ENCODE peak calls at places on chromosomes 6 and 20, in five cellular contexts. V is cardiac muscle cell, W is sigmoid colon, N is upper lobe of right lung, X is heart right ventricle. Q is an unnamed sample.

GRCh38 chr6:101887532-101887931 is 494.0 kb downstream of the GRIK2 start:
- DNase-seq in V (no peak), N (no peak), X (no peak), W (no peak), Q (no peak)

GRCh38 chr20:23889775-23890187 is 10.2 kb upstream of the CST5 start:
- DNase-seq in X (peak; percentile 16), N (no peak), W (no peak), V (peak; percentile 64), Q (no peak)

GRCh38 chr6:121503633-121504032 is 68.2 kb downstream of the GJA1 start:
- DNase-seq in N (no peak), V (peak; percentile 55), W (no peak), X (no peak), Q (no peak)

GRCh38 chr20:44967207-44967807 is 995 bp downstream of the STK4 start:
- DNase-seq in N (no peak), W (no peak), V (peak; percentile 26), X (no peak), Q (no peak)

GRCh38 chr6:75272145-75272840 is 12.3 kb downstream of the TMEM30A start:
- DNase-seq in V (peak; percentile 57), W (no peak), N (no peak), X (no peak), Q (no peak)

GRCh38 chr20:39072653-39073052 is 110.5 kb downstream of the DHX35 start:
- DNase-seq in N (no peak), W (no peak), V (no peak), X (no peak), Q (no peak)

GRCh38 chr6:68633654-68634502 is 1.2 kb upstream of the ADGRB3 start:
- DNase-seq in V (no peak), W (no peak), X (no peak), N (no peak), Q (no peak)

GRCh38 chr6:109255946-109256628 is 126.2 kb downstream of the CD164 start:
- DNase-seq in N (no peak), W (no peak), V (peak; percentile 25), X (no peak), Q (no peak)

GRCh38 chr20:36887779-36888133 is 11.8 kb downstream of the TLDC2 start:
- DNase-seq in X (no peak), V (peak; percentile 15), N (peak; percentile 23), W (no peak), Q (no peak)

GRCh38 chr20:17579369-17580039 is 9.6 kb downstream of the DSTN start:
- DNase-seq in V (no peak), W (no peak), N (no peak), X (no peak), Q (no peak)

GRCh38 chr6:134937426-134937825 is 12.5 kb downstream of the ALDH8A1 start:
- DNase-seq in N (no peak), X (no peak), W (no peak), V (no peak), Q (no peak)

GRCh38 chr6:1436334-1437306 is 47.2 kb downstream of the FOXF2 start:
- DNase-seq in W (no peak), N (no peak), X (peak; percentile 42), V (peak; percentile 81), Q (no peak)

GRCh38 chr6:11613858-11614257 is 76.3 kb downstream of the TMEM170B start:
- DNase-seq in N (no peak), W (no peak), X (no peak), V (peak; percentile 73), Q (no peak)

GRCh38 chr20:64001607-64002011 is 20.7 kb downstream of the PRPF6 start:
- DNase-seq in X (no peak), V (no peak), N (no peak), W (no peak), Q (no peak)

GRCh38 chr20:41358717-41359116 is 7.9 kb downstream of the EMILIN3 start:
- DNase-seq in N (no peak), V (no peak), W (no peak), X (no peak), Q (no peak)

GRCh38 chr6:39209360-39209811 is 19.9 kb downstream of the KCNK5 start:
- DNase-seq in N (no peak), X (no peak), W (no peak), V (peak; percentile 8), Q (no peak)

GRCh38 chr6:129774697-129775447 is 64.9 kb upstream of the ARHGAP18 start:
- DNase-seq in W (peak; percentile 81), X (peak; percentile 67), N (peak; percentile 70), V (peak; percentile 90), Q (peak; percentile 71)

GRCh38 chr6:138824482-138825134 is 28.7 kb downstream of the ECT2L start:
- DNase-seq in N (no peak), X (no peak), V (no peak), W (no peak), Q (no peak)

GRCh38 chr6:35790683-35791082 is 6.4 kb downstream of the CLPS start:
- DNase-seq in V (no peak), W (no peak), N (no peak), X (no peak), Q (no peak)

GRCh38 chr6:20875369-20875963 is 341.2 kb downstream of the CDKAL1 start:
- DNase-seq in W (no peak), V (peak; percentile 74), X (no peak), N (no peak), Q (no peak)

GRCh38 chr6:170152111-170152926 is 138.6 kb downstream of the DLL1 start:
- DNase-seq in N (no peak), W (no peak), X (peak; percentile 87), V (no peak), Q (peak; percentile 84)

GRCh38 chr20:57947421-57948176 is 237.8 kb upstream of the PMEPA1 start:
- DNase-seq in V (no peak), W (no peak), X (peak; percentile 56), N (no peak), Q (no peak)

GRCh38 chr6:130693944-130694343 is 133.3 kb upstream of the SMLR1 start:
- DNase-seq in W (no peak), N (no peak), X (no peak), V (no peak), Q (no peak)

GRCh38 chr6:150898390-150899170 is 33.1 kb downstream of the MTHFD1L start:
- DNase-seq in N (no peak), V (no peak), W (peak; percentile 47), X (no peak), Q (no peak)

GRCh38 chr6:25290306-25291060 is 11.3 kb downstream of the CARMIL1 start:
- DNase-seq in W (no peak), N (peak; percentile 66), V (no peak), X (no peak), Q (no peak)

GRCh38 chr6:95203153-95203754 is 374.1 kb upstream of the MANEA start:
- DNase-seq in W (no peak), X (no peak), N (no peak), V (peak; percentile 55), Q (no peak)

GRCh38 chr6:57064809-57065208 is 18.3 kb downstream of the KIAA1586 start:
- DNase-seq in V (no peak), N (no peak), W (no peak), X (no peak), Q (no peak)

GRCh38 chr6:13513606-13514502 is 26.5 kb upstream of the GFOD1 start:
- DNase-seq in N (no peak), V (no peak), X (no peak), W (no peak), Q (no peak)

GRCh38 chr20:52280407-52280806 is 88.8 kb upstream of the ZFP64 start:
- DNase-seq in V (no peak), N (no peak), W (no peak), X (no peak), Q (no peak)

GRCh38 chr6:146881228-146882181 is 282.7 kb downstream of the ADGB start:
- DNase-seq in N (no peak), V (no peak), X (no peak), W (no peak), Q (no peak)

GRCh38 chr6:106849676-106850332 is 124.7 kb downstream of the CD24 start:
- DNase-seq in V (no peak), W (no peak), N (no peak), X (no peak), Q (no peak)

GRCh38 chr20:41392295-41392694 is 25.7 kb upstream of the EMILIN3 start:
- DNase-seq in W (no peak), X (no peak), V (no peak), N (no peak), Q (no peak)

GRCh38 chr20:14069796-14070195 is 74.5 kb downstream of the MACROD2 start:
- DNase-seq in N (no peak), X (no peak), W (no peak), V (no peak), Q (no peak)

GRCh38 chr6:139189665-139190064 is 54.8 kb downstream of the HECA start:
- DNase-seq in X (no peak), V (no peak), W (no peak), N (no peak), Q (no peak)

GRCh38 chr6:40359808-40360207 is 227.4 kb downstream of the LRFN2 start:
- DNase-seq in N (no peak), V (no peak), X (no peak), W (no peak), Q (no peak)

GRCh38 chr6:155481215-155481614 is 25.6 kb upstream of the NOX3 start:
- DNase-seq in W (no peak), N (no peak), V (peak; percentile 25), X (no peak), Q (no peak)

GRCh38 chr6:163564536-163564935 is 150.0 kb downstream of the QKI start:
- DNase-seq in N (no peak), V (no peak), X (no peak), W (no peak), Q (no peak)

GRCh38 chr6:108455688-108456087 is 105.0 kb upstream of the FOXO3 start:
- DNase-seq in V (no peak), W (no peak), N (no peak), X (no peak), Q (no peak)

GRCh38 chr6:38723783-38724182 is 8.7 kb downstream of the DNAH8 start:
- DNase-seq in X (no peak), N (no peak), W (no peak), V (no peak), Q (no peak)

GRCh38 chr20:2871555-2872303 is 1.6 kb upstream of the PTPRA start:
- DNase-seq in V (no peak), X (no peak), N (no peak), W (no peak), Q (no peak)
- H3K27ac ChIP-seq in V (no peak overlapping the region), X (no peak overlapping the region), N (no peak overlapping the region), W (no peak overlapping the region), Q (no peak overlapping the region)

GRCh38 chr6:166601956-166602355 is 15.5 kb upstream of the RAMACL start:
- DNase-seq in V (no peak), N (no peak), W (no peak), X (no peak), Q (no peak)
- H3K4me3 ChIP-seq in V (no peak overlapping the region), N (no peak overlapping the region), W (no peak overlapping the region), X (no peak overlapping the region), Q (no peak overlapping the region)

DNA sequence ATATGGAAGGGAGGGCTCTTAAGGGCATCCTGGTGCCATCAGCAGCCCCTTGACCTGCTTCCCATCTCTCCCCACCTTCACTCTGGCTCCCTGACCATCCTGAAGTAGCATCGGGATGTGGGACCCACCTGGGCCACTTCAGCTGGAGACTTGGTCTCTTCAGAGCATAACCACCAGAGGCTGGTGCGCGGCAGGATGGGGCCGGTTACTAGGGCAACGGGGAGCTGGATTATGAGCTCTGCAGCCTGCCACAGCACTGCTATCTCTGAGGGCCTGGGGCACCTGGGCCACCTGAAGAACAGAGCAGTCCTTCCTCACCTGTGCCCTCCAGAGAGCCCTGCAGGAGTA is 79.7 kb downstream of the SYNJ2 start:
- DNase-seq in X (no peak), W (no peak), V (no peak), N (peak; percentile 62), Q (peak; percentile 73)
- H3K27ac ChIP-seq in X (peak overlapping the region; percentile 86), W (no peak overlapping the region), V (no peak overlapping the region), N (peak overlapping the region; percentile 85), Q (no peak overlapping the region)

GRCh38 chr6:31680226-31680840 is 534 bp downstream of the LY6G5C start:
- DNase-seq in W (no peak), X (no peak), V (no peak), N (no peak), Q (no peak)
- H3K4me3 ChIP-seq in W (no peak overlapping the region), X (peak overlapping the region; percentile 68), V (no peak overlapping the region), N (peak overlapping the region; percentile 71), Q (no peak overlapping the region)

Q was measured in kidney.